ENCODE peak calls at places on chromosome 10, in six cellular contexts. F is HCT116, S is HepG2, Y is endothelial cell of umbilical vein, V is WTC11, N is A549. K is an unnamed sample.

GRCh38 chr10:44468965-44469364 is 84.1 kb upstream of the CXCL12 start:
- DNase-seq in F (no peak), S (no peak), Y (no peak), V (no peak), N (no peak), K (no peak)

GRCh38 chr10:22742678-22743077 is 28.3 kb upstream of the PIP4K2A start:
- DNase-seq in F (no peak), S (no peak), Y (no peak), V (no peak), N (no peak), K (no peak)

GRCh38 chr10:116891208-116891607 is 41.9 kb downstream of the ENO4 start:
- DNase-seq in F (no peak), S (no peak), Y (peak), V (no peak), N (no peak), K (no peak)

GRCh38 chr10:78849731-78850130 is 219.0 kb upstream of the ZMIZ1 start:
- DNase-seq in F (no peak), S (no peak), Y (no peak), V (no peak), N (no peak), K (no peak)

GRCh38 chr10:21161090-21161625 is 264.0 kb upstream of the NEBL start:
- DNase-seq in F (no peak), S (no peak), Y (no peak), V (no peak), N (no peak), K (no peak)

GRCh38 chr10:106535304-106535964 is 629.1 kb downstream of the SORCS1 start:
- DNase-seq in F (no peak), S (no peak), Y (no peak), V (peak), N (peak), K (no peak)

GRCh38 chr10:101267336-101267735 is 38.1 kb upstream of the LBX1 start:
- DNase-seq in F (no peak), S (no peak), Y (no peak), V (peak), N (no peak), K (no peak)

GRCh38 chr10:73925539-73925938 is 14.6 kb downstream of the PLAU start:
- DNase-seq in F (no peak), S (no peak), Y (no peak), V (no peak), N (no peak), K (no peak)

GRCh38 chr10:132550366-132551092 is 12.9 kb downstream of the INPP5A start:
- DNase-seq in F (no peak), S (no peak), Y (no peak), V (no peak), N (no peak), K (no peak)

GRCh38 chr10:72738476-72738875 is 46.5 kb downstream of the MCU start:
- DNase-seq in F (no peak), S (peak), Y (peak), V (no peak), N (no peak), K (no peak)

GRCh38 chr10:90866050-90866598 is 5.7 kb upstream of the RPP30 start:
- DNase-seq in F (no peak), S (no peak), Y (no peak), V (no peak), N (no peak), K (no peak)

GRCh38 chr10:88418871-88419270 is 164.2 kb downstream of the RNLS start:
- DNase-seq in F (no peak), S (no peak), Y (no peak), V (no peak), N (no peak), K (no peak)

GRCh38 chr10:129769381-129770116 is 194.5 kb downstream of the EBF3 start:
- DNase-seq in F (no peak), S (no peak), Y (no peak), V (peak), N (no peak), K (no peak)

GRCh38 chr10:129770286-129770685 is 193.8 kb downstream of the EBF3 start:
- DNase-seq in F (no peak), S (no peak), Y (no peak), V (peak), N (no peak), K (no peak)

GRCh38 chr10:129766611-129767550 is 197.2 kb downstream of the EBF3 start:
- DNase-seq in F (no peak), S (no peak), Y (no peak), V (peak), N (no peak), K (no peak)

GRCh38 chr10:129767751-129768150 is 196.3 kb downstream of the EBF3 start:
- DNase-seq in F (no peak), S (no peak), Y (no peak), V (no peak), N (no peak), K (no peak)

GRCh38 chr10:129768437-129769355 is 195.4 kb downstream of the EBF3 start:
- DNase-seq in F (no peak), S (no peak), Y (no peak), V (peak), N (no peak), K (no peak)
- TF ChIP-seq MAX in F (no peak), S (no peak), Y (no peak), V (peak), N (no peak), K (no peak)

DNA sequence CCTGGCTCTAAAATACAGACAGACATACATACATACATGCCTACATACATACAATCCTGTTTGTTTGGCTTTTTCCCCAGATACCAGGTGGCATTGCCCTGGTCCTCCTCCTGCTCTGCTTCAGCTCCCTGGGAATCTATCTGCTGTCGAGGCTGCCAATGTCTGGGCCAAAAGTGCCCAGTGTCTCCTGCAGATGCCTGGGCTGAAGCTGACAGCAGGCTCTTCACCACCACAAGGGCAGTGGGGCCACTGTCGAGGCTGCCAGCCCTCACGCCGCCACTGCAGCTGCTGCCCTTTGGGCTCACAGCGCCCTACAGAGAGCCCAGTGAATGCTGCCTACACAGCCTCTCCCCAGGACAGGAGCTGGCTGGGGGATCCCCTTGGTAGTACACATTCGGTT is 18.0 kb upstream of the STN1 start:
- DNase-seq in F (no peak), S (no peak), Y (no peak), V (no peak), N (no peak), K (no peak)
- TF ChIP-seq MAX in F (no peak), S (no peak), Y (no peak), V (no peak), N (no peak), K (no peak)

DNA sequence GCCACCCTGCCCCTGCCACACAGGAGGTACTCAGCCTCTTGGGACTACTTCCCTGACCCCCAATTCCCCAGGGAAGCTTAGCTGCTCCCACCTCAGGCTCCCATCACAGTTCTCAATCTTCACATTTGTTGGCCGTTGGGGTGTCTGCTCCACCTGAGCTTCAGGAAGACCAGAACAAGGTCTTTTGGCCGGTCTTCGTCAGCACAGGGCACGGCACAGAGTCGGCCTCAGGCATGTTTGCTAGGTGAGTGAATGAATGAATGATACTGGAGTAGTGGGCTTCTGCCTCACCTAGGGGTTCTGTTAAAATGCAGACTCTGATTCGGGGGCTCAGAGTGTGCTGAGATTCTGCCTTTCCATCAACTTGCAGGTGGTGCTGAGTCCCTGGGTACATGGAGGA is 20.3 kb downstream of the GPRIN2 start:
- DNase-seq in F (no peak), S (no peak), Y (no peak), V (peak), N (no peak), K (no peak)
- TF ChIP-seq MAX in F (no peak), S (no peak), Y (no peak), V (no peak), N (no peak), K (no peak)

GRCh38 chr10:3067859-3068179 is 471 bp downstream of the PFKP start:
- DNase-seq in F (no peak), S (no peak), Y (no peak), V (no peak), N (no peak), K (no peak)
- TF ChIP-seq MAX in F (no peak), S (no peak), Y (no peak), V (no peak), N (no peak), K (no peak)

K was measured in K562.